ENCODE peak calls at places on chromosomes 3 and 15, in five cellular contexts. F is RWPE1, L is AG09309, V is A673, X is fibroblast of lung. D is an unnamed sample.

GRCh38 chr15:78565951-78566774 is 843 bp downstream of the CHRNA5 start:
- DNase-seq in F (peak), X (peak), V (peak), L (no peak), D (no peak)

GRCh38 chr3:10513306-10513705 is 7.9 kb upstream of the ATP2B2 start:
- DNase-seq in L (no peak), V (no peak), X (no peak), F (no peak), D (no peak)

GRCh38 chr3:65483475-65483874 is 555.2 kb downstream of the MAGI1 start:
- DNase-seq in L (no peak), X (peak), F (peak), V (no peak), D (peak)

GRCh38 chr3:17852217-17852616 is 109.8 kb upstream of the TBC1D5 start:
- DNase-seq in X (no peak), V (no peak), L (no peak), F (no peak), D (no peak)

GRCh38 chr3:52354676-52355075 is 38.6 kb downstream of the DNAH1 start:
- DNase-seq in X (no peak), F (no peak), V (no peak), L (no peak), D (no peak)

GRCh38 chr3:101803152-101803782 is 24.3 kb downstream of the NXPE3 start:
- DNase-seq in V (peak), F (peak), L (peak), X (peak), D (no peak)

GRCh38 chr3:38029400-38030125 is at the start of gene PLCD1:
- DNase-seq in V (no peak), F (peak), X (peak), L (no peak), D (peak)

GRCh38 chr3:196159952-196160804 is 51.0 kb downstream of the ZDHHC19 start:
- DNase-seq in X (peak), F (peak), V (no peak), L (peak), D (no peak)

GRCh38 chr3:114411811-114412803 is 118.3 kb downstream of the TIGIT start:
- DNase-seq in X (peak), L (no peak), F (peak), V (peak), D (no peak)

GRCh38 chr15:36978625-36979024 is 121.7 kb downstream of the MEIS2 start:
- DNase-seq in F (no peak), X (no peak), L (no peak), V (no peak), D (no peak)

GRCh38 chr3:45387636-45388348 is 584 bp upstream of the LARS2 start:
- DNase-seq in F (peak), X (no peak), V (no peak), L (no peak), D (no peak)

GRCh38 chr15:73767794-73768501 is 14.8 kb upstream of the INSYN1 start:
- DNase-seq in X (no peak), L (no peak), F (no peak), V (no peak), D (no peak)

GRCh38 chr3:146528954-146529353 is 15.5 kb downstream of the PLSCR1 start:
- DNase-seq in F (no peak), L (no peak), X (peak), V (no peak), D (no peak)

GRCh38 chr3:15754047-15754446 is 43.7 kb downstream of the ANKRD28 start:
- DNase-seq in X (peak), F (peak), L (no peak), V (peak), D (no peak)

GRCh38 chr3:184805351-184806038 is 6.5 kb upstream of the VPS8 start:
- DNase-seq in X (peak), F (no peak), V (peak), L (no peak), D (no peak)

GRCh38 chr15:79028411-79028964 is 62.1 kb downstream of the RASGRF1 start:
- DNase-seq in V (peak), L (no peak), F (peak), X (peak), D (peak)

GRCh38 chr3:36933540-36934296 is 11.1 kb downstream of the TRANK1 start:
- DNase-seq in L (no peak), F (no peak), V (no peak), X (no peak), D (peak)

GRCh38 chr15:75924576-75924975 is 20.9 kb downstream of the FBXO22 start:
- DNase-seq in F (peak), X (no peak), L (no peak), V (no peak), D (no peak)

GRCh38 chr15:75925440-75925839 is 21.8 kb downstream of the FBXO22 start:
- DNase-seq in F (no peak), V (no peak), X (no peak), L (no peak), D (no peak)

GRCh38 chr15:75920079-75920478 is 16.4 kb downstream of the FBXO22 start:
- DNase-seq in F (no peak), L (no peak), V (no peak), X (no peak), D (no peak)

GRCh38 chr15:75923756-75924155 is 20.1 kb downstream of the FBXO22 start:
- DNase-seq in F (no peak), L (no peak), X (no peak), V (no peak), D (no peak)

DNA sequence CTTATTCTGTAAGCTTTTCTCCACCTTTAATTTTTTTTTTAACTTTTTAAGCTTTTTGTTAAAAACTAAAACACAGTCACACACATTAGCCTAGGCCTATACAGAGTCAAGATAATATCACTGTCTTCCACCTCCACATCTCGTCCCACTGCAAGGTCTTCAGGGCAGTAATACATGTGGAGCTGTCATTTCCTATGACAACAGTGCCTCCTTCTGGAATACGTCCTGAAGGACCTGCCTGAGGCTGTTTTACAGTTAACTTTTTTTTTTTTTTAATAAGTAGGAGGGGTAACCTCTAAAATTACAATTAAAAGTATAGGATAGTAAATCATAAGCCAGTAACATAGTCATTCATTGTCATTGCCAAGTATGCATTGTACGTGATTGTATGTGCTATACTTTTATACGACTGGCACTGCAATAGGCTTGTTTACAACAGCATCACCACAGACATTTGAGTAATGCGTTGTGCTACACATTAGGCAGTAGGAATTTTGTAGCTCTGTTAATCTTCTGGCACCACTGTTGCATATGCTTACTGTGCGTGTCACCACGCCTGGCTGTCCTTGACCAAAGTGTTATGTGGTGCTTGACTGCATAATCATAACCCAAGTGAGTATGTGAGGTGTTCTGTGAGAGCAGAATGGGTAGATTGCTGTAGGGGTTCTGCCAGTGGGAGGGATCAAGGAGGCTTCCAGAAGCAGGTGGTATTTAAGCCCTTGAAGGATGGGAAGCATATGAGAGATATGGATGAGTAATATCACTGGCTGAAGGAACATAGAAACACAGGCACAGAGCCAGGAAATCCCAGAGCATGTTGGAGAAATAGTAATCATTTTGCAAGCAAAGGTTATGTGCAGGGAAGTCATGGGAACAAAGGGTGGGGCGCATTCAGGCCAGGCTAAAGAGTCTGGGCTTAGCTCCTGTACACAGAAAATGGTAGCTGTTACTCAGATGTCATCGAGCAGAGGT is 18.3 kb downstream of the FBXO22 start:
- DNase-seq in X (peak), L (peak), V (peak), F (peak), D (peak)
- TF ChIP-seq CTCF in X (peak), L (peak), V (peak), F (no peak), D (no peak)

DNA sequence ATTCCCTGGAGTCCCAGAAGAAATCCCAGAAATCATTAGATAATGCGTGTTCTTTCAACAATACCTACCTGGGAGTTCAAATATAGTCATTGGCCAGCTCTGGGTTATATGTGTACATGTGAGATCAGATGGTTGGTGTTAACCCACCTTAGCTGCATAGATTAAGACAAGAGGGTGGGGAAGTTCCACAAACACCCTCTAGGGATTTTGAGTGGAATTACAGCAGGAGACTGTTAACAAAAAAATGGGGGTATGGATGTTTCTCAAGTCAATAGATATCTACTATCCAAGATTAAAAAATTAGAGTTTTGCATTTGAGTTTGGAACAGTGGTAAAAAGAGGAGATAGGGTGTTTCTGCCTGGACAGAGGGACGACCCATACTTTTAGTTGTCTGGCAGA is 282.5 kb upstream of the CNTN3 start:
- DNase-seq in X (peak), V (peak), L (no peak), F (peak), D (no peak)
- TF ChIP-seq CTCF in X (peak), V (peak), L (peak), F (peak), D (no peak)

DNA sequence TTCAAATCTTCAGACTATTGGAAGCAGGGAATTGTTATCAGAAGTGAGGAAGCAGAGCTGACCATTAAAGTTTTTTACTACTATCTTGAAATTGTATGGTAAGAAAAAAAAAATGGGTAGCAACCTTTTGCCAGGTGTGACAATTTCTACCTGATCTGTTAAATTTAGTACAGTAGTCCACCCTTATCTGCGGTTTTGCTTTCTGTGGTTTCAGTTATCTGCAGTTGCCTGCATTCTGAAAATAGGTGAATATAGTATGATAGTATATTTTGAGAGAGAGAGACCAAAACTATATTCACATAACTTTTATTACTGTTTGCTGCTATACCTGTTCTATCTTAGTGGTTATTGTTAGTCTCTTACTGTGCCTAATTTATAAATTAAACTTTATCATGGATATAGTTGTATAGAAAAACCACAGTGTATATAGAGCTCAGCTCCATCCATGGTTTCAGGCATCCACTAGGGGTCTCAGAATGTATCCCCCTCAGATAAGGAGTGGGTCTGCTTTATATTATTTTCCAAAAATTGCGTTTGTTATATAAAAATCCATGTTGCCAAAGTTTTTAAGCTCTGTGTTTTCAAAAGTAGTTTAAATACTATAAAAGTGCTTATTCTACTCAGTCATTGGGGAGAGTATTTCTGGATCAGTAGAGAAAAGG is 69.9 kb downstream of the PTPRG start:
- DNase-seq in L (no peak), V (no peak), X (no peak), F (no peak), D (no peak)
- TF ChIP-seq CTCF in L (no peak), V (no peak), X (no peak), F (no peak), D (no peak)

GRCh38 chr3:22861426-22861825 is 341.7 kb upstream of the UBE2E2 start:
- DNase-seq in V (no peak), F (peak), L (no peak), X (no peak), D (no peak)

GRCh38 chr3:22858486-22858885 is 344.6 kb upstream of the UBE2E2 start:
- DNase-seq in L (no peak), F (no peak), V (no peak), X (no peak), D (no peak)

GRCh38 chr3:22859618-22860017 is 343.5 kb upstream of the UBE2E2 start:
- DNase-seq in F (no peak), V (no peak), X (no peak), L (no peak), D (no peak)

GRCh38 chr3:22862111-22862510 is 341.0 kb upstream of the UBE2E2 start:
- DNase-seq in F (no peak), V (no peak), X (no peak), L (no peak), D (no peak)
- TF ChIP-seq CTCF in F (no peak), V (no peak), X (no peak), L (no peak), D (no peak)

DNA sequence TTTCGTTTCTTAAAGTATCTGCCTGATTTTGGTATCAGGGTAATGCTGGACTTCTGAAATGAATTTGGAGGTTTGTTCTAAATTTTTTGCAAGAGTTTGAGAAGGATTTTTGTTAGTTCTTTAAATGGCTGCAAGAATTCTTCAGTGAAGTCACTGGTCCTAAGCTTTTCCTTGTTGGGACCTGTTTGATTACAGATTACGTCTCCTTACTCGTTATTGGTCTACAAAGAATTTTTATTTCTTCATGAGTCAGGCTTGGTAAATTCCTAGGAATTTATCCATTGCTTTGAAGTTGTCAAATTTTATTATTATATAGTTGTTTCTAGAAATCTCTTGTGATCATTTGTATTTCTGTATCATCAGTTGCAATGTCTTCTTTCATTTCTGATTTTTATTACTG is 196.0 kb downstream of the DPH6 start:
- DNase-seq in F (peak), V (no peak), L (no peak), X (no peak), D (no peak)
- TF ChIP-seq CTCF in F (no peak), V (no peak), L (no peak), X (no peak), D (no peak)

GRCh38 chr15:75927601-75928000 is 23.9 kb downstream of the FBXO22 start:
- DNase-seq in L (no peak), V (no peak), X (no peak), F (no peak), D (no peak)

GRCh38 chr15:75930866-75931265 is 27.2 kb downstream of the FBXO22 start:
- DNase-seq in V (no peak), X (no peak), F (no peak), L (no peak), D (no peak)

GRCh38 chr15:75929799-75930565 is 26.3 kb downstream of the FBXO22 start:
- DNase-seq in X (no peak), F (no peak), V (no peak), L (no peak), D (no peak)

GRCh38 chr15:75928680-75929608 is 25.3 kb downstream of the FBXO22 start:
- DNase-seq in X (peak), L (no peak), F (no peak), V (peak), D (no peak)
- TF ChIP-seq CTCF in X (peak), L (peak), F (no peak), V (peak), D (no peak)

DNA sequence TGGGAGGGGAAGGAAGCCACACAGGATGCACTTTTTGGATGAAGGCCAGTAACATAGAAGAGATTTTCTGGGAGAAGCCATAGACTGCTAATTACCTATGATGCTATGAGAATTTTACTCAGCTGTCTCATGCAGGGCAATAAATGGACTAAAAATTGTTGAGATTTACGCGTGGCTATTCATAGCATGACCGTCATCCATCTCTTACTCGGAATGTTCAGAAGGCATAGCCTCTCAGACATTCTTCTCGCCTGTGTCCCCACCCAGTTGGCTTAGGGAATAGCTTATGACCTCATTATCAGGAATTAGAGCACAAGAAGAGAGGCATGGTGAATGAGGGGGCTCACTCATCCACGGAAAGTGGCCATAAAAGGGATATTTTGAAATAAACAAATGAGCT is 107.9 kb upstream of the ATP10A start:
- DNase-seq in F (no peak), X (no peak), L (no peak), V (no peak), D (no peak)
- TF ChIP-seq CTCF in F (no peak), X (no peak), L (no peak), V (no peak), D (no peak)

DNA sequence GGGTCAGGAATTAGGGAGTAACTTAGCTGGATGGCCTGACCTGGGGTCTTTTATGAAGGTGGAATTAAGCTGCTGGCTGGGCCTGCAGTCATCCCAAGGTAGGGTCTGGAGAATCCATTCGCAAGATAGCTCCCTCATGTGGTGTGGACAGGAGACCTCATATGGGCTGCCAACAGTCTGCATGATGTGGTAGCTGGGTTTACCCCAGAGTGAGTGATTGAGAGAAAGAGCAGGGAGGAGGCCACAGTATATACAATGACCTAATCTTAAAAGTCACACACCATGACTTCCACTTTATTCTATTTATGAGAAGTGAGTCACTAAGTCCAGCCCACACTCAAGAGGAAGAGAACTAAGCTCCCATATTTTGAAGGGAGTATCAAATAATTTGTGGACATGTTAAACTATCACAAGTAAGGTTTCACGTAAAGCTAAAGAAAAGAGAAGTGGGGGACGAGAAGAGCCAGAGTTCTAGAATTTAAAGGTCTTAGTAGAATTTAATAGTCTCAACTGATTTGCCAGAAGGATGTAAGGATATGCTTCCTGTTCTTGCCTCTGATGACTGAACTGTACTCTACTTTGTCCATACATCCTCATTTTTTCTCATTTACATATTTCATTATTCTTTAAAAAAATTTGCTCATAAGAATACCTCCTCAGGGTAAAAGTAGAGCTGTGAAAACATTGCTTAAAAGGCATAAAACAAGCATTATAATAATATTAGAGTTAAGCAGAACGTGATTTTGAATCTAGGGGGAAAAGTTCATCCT is 184.4 kb downstream of the PEX5L start:
- DNase-seq in X (peak), V (peak), F (no peak), L (peak), D (no peak)
- TF ChIP-seq CTCF in X (peak), V (peak), F (no peak), L (no peak), D (no peak)

GRCh38 chr15:50425219-50425618 is 1.0 kb downstream of the USP8 start:
- DNase-seq in L (no peak), V (no peak), F (no peak), X (peak), D (no peak)

GRCh38 chr15:50431204-50431603 is 7.0 kb downstream of the USP8 start:
- DNase-seq in L (no peak), F (no peak), X (peak), V (no peak), D (no peak)

GRCh38 chr15:50424066-50424890 is at the start of gene USP8:
- DNase-seq in L (peak), V (peak), X (peak), F (peak), D (peak)

DNA sequence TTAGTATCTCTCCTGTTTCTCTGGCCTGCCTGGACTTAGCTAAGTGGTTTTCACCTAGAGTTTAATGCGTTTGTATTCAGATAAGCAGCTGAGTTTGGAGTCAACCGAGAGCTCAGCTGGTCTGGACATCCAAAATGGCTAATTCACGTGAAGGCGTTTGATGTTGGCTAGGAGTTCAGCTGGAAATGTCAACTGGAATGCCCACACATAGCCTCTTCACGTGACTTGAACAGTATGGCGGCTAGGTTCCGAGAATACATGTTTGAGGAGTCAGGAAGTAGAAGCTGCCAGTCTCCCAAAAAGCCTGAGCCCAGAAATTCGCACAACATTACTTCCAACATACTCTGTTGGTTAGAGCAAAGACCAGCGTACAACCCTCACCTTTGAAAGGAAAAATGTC is 2.2 kb downstream of the USP8 start:
- DNase-seq in L (no peak), X (no peak), V (no peak), F (no peak), D (no peak)
- TF ChIP-seq CTCF in L (no peak), X (no peak), V (no peak), F (no peak), D (no peak)